ENCODE peak calls at places on chromosomes 12 and 14, in ten cellular contexts. U is neural crest cell; K is activated naive CD4-positive, alpha-beta T cell; X is activated CD4-positive, alpha-beta T cell treated with anti-CD3 and anti-CD28 coated beads, Interleukin-2, amount 10 ng/mL, durations not matched to agents 7 days and 5 days; N is GDM1; M is posterior vena cava; Y is GM13977; Q is stimulated activated CD4-positive, alpha-beta T cell treated with anti-CD3 and anti-CD28 coated beads, Interleukin-4, amount 100 ng/mL, for 48 hours; W is putamen; T is T-helper 1 cell. L is an unnamed sample.

GRCh38 chr12:89117448-89118034 is 234.8 kb downstream of the DUSP6 start:
- DNase-seq in M (no peak), X (no peak), W (no peak), U (no peak), Y (no peak), K (no peak), N (no peak), T (no peak), Q (no peak), L (no peak)

GRCh38 chr12:122855071-122855829 is 20.0 kb downstream of the HIP1R start:
- DNase-seq in Y (no peak), K (no peak), T (no peak), X (no peak), U (no peak), Q (no peak), N (no peak), W (no peak), M (no peak), L (no peak)

GRCh38 chr12:94650143-94651056 is at the start of gene TMCC3:
- DNase-seq in W (peak; percentile 84), X (no peak), Y (peak; percentile 81), Q (no peak), U (peak; percentile 41), K (no peak), M (peak; percentile 85), N (no peak), T (peak; percentile 23), L (no peak)

GRCh38 chr14:68961361-68961760 is 17.7 kb downstream of the ACTN1 start:
- DNase-seq in Y (no peak), M (no peak), N (no peak), X (no peak), Q (no peak), U (no peak), W (no peak), T (no peak), K (no peak), L (no peak)

GRCh38 chr14:21796912-21797311 is 123.3 kb upstream of the OR4E1 start:
- DNase-seq in T (no peak), N (peak; percentile 23), M (no peak), K (no peak), W (peak; percentile 10), Q (no peak), Y (no peak), U (no peak), X (peak; percentile 12), L (no peak)

GRCh38 chr12:121812320-121812871 is 8.6 kb downstream of the SETD1B start:
- DNase-seq in W (no peak), T (no peak), N (no peak), M (peak; percentile 93), X (peak; percentile 42), K (no peak), Q (no peak), Y (peak; percentile 74), U (peak; percentile 68), L (no peak)

GRCh38 chr12:111297703-111298426 is 71.0 kb downstream of the PHETA1 start:
- DNase-seq in Y (no peak), U (peak; percentile 12), M (no peak), T (no peak), W (no peak), K (no peak), N (no peak), X (no peak), Q (no peak), L (no peak)

GRCh38 chr12:43730283-43730682 is 28.3 kb downstream of the PUS7L start:
- DNase-seq in Y (no peak), W (no peak), T (no peak), X (no peak), U (no peak), M (no peak), Q (no peak), N (no peak), K (no peak), L (no peak)

GRCh38 chr14:95268350-95268749 is 51.4 kb downstream of the CLMN start:
- DNase-seq in M (no peak), Y (no peak), N (no peak), Q (no peak), X (no peak), K (no peak), T (no peak), U (no peak), W (no peak), L (no peak)

GRCh38 chr12:117047810-117048584 is 51.2 kb downstream of the TESC start:
- DNase-seq in N (no peak), X (no peak), T (no peak), M (no peak), W (no peak), K (no peak), U (no peak), Q (no peak), Y (no peak), L (no peak)

GRCh38 chr14:93051600-93052546 is 63.9 kb downstream of the ITPK1 start:
- DNase-seq in W (no peak), X (no peak), Q (no peak), M (no peak), T (no peak), Y (no peak), K (no peak), U (no peak), N (no peak), L (no peak)

GRCh38 chr12:3035815-3036702 is 41.1 kb upstream of the TSPAN9 start:
- DNase-seq in W (peak; percentile 86), M (no peak), U (no peak), N (no peak), Q (no peak), Y (no peak), X (no peak), K (no peak), T (no peak), L (no peak)

GRCh38 chr12:52280319-52280795 is 5.9 kb downstream of the KRT86 start:
- DNase-seq in X (no peak), Q (no peak), T (no peak), U (no peak), M (peak; percentile 89), W (no peak), K (no peak), N (no peak), Y (no peak), L (no peak)

L was measured in GOT3.